ENCODE peak calls at places on chromosome 1, in six cellular contexts. N, K, L, W, P and E are unnamed samples.

GRCh38 chr1:43349594-43350306 is 9.0 kb upstream of the CDC20 start:
- DNase-seq in N (no peak), K (no peak), L (no peak), W (no peak), P (peak), E (no peak)

GRCh38 chr1:88984553-88984945 is 7.9 kb downstream of the KYAT3 start:
- DNase-seq in N (no peak), K (no peak), L (no peak), W (peak), P (no peak), E (no peak)

GRCh38 chr1:87644500-87645245 is 316.0 kb downstream of the LMO4 start:
- DNase-seq in N (no peak), K (no peak), L (peak), W (no peak), P (peak), E (peak)

GRCh38 chr1:21451212-21451611 is 11.3 kb downstream of the NBPF3 start:
- DNase-seq in N (no peak), K (no peak), L (no peak), W (no peak), P (peak), E (no peak)

GRCh38 chr1:162561616-162562451 is at the start of gene UAP1:
- DNase-seq in N (no peak), K (no peak), L (peak), W (no peak), P (peak), E (peak)

GRCh38 chr1:56532359-56532696 is 47.0 kb downstream of the PLPP3 start:
- DNase-seq in N (no peak), K (no peak), L (no peak), W (no peak), P (no peak), E (no peak)

GRCh38 chr1:53825306-53825705 is 12.8 kb downstream of the NDC1 start:
- DNase-seq in N (no peak), K (no peak), L (no peak), W (no peak), P (no peak), E (no peak)

GRCh38 chr1:40090652-40091355 is 6.2 kb downstream of the PPT1 start:
- DNase-seq in N (no peak), K (no peak), L (no peak), W (no peak), P (peak), E (no peak)

GRCh38 chr1:6121651-6122370 is 58.3 kb downstream of the CHD5 start:
- DNase-seq in N (no peak), K (no peak), L (no peak), W (no peak), P (no peak), E (no peak)

GRCh38 chr1:234699795-234700665 is 90.1 kb upstream of the IRF2BP2 start:
- DNase-seq in N (no peak), K (peak), L (peak), W (no peak), P (peak), E (peak)

GRCh38 chr1:182303778-182304177 is 87.8 kb downstream of the GLUL start:
- DNase-seq in N (no peak), K (no peak), L (no peak), W (no peak), P (no peak), E (no peak)

GRCh38 chr1:205542367-205542766 is 37.9 kb downstream of the CDK18 start:
- DNase-seq in N (no peak), K (no peak), L (no peak), W (no peak), P (no peak), E (no peak)